ENCODE peak calls at places on chromosomes 7 and 10, in seven cellular contexts. J, N, B, U, O, A and T are unnamed samples.

GRCh38 chr10:32149257-32149955 is 93.2 kb upstream of the KIF5B start:
- DNase-seq in J (peak; percentile 92), N (peak; percentile 75), B (no peak), U (peak; percentile 53), O (peak; percentile 80), A (no peak), T (peak; percentile 72)

GRCh38 chr10:25493122-25493893 is 318.5 kb downstream of the GPR158 start:
- DNase-seq in J (peak; percentile 79), N (peak; percentile 97), B (peak; percentile 85), U (no peak), O (no peak), A (no peak), T (peak; percentile 96)

GRCh38 chr10:96075977-96076376 is 32.6 kb downstream of the CCNJ start:
- DNase-seq in J (no peak), N (no peak), B (no peak), U (no peak), O (no peak), A (no peak), T (no peak)

GRCh38 chr10:85043207-85043606 is 714.8 kb downstream of the CCSER2 start:
- DNase-seq in J (no peak), N (no peak), B (peak; percentile 39), U (no peak), O (no peak), A (no peak), T (no peak)

GRCh38 chr7:107694395-107694794 is 33.8 kb downstream of the SLC26A4 start:
- DNase-seq in J (no peak), N (no peak), B (no peak), U (no peak), O (no peak), A (no peak), T (peak; percentile 91)

GRCh38 chr7:88826222-88826621 is 30.7 kb upstream of the TEX47 start:
- DNase-seq in J (no peak), N (no peak), B (no peak), U (no peak), O (no peak), A (no peak), T (no peak)

GRCh38 chr7:96495751-96496216 is 173.9 kb upstream of the SLC25A13 start:
- DNase-seq in J (no peak), N (no peak), B (no peak), U (peak; percentile 58), O (no peak), A (no peak), T (no peak)

GRCh38 chr7:127782550-127783266 is 130.7 kb downstream of the SND1 start:
- DNase-seq in J (no peak), N (no peak), B (no peak), U (no peak), O (no peak), A (no peak), T (no peak)

GRCh38 chr7:120877706-120878105 is 19.8 kb upstream of the TSPAN12 start:
- DNase-seq in J (no peak), N (no peak), B (no peak), U (no peak), O (no peak), A (no peak), T (no peak)

GRCh38 chr7:37065779-37066271 is 341.5 kb upstream of the AOAH start:
- DNase-seq in J (peak; percentile 35), N (no peak), B (no peak), U (peak; percentile 60), O (no peak), A (no peak), T (peak; percentile 50)

GRCh38 chr7:78959471-78959870 is 494.0 kb downstream of the MAGI2 start:
- DNase-seq in J (no peak), N (no peak), B (no peak), U (no peak), O (peak; percentile 75), A (no peak), T (no peak)